ENCODE peak calls at places on chromosomes 16 and 17, in five cellular contexts. I is fibroblast of lung; H is left lung; S is GM23248; F is CD4-positive, alpha-beta T cell. P is an unnamed sample.

GRCh38 chr16:83952940-83953795 is at the start of gene OSGIN1:
- DNase-seq in I (peak), H (peak), S (peak), F (peak), P (peak)

GRCh38 chr16:16974192-16974591 is 496.6 kb downstream of the XYLT1 start:
- DNase-seq in I (no peak), H (no peak), S (no peak), F (no peak), P (no peak)

GRCh38 chr16:71229344-71229743 is 1.2 kb downstream of the HYDIN start:
- DNase-seq in I (no peak), H (no peak), S (no peak), F (no peak), P (no peak)

GRCh38 chr16:58186176-58186944 is 11.5 kb downstream of the CSNK2A2 start:
- DNase-seq in I (no peak), H (no peak), S (no peak), F (no peak), P (no peak)

GRCh38 chr16:79261461-79261860 is 339.1 kb downstream of the MAF start:
- DNase-seq in I (no peak), H (peak), S (no peak), F (peak), P (no peak)

GRCh38 chr16:11968577-11968976 is 3.6 kb downstream of the TNFRSF17 start:
- DNase-seq in I (no peak), H (no peak), S (no peak), F (no peak), P (no peak)

GRCh38 chr17:48328457-48328856 is 101.6 kb downstream of the SKAP1 start:
- DNase-seq in I (no peak), H (no peak), S (no peak), F (no peak), P (no peak)

GRCh38 chr17:2867441-2868424 is 71.5 kb downstream of the RAP1GAP2 start:
- DNase-seq in I (peak), H (peak), S (peak), F (no peak), P (peak)

GRCh38 chr16:2482181-2483107 is 7.5 kb downstream of the TBC1D24 start:
- DNase-seq in I (peak), H (no peak), S (peak), F (no peak), P (no peak)

GRCh38 chr17:65278050-65278819 is 141.1 kb downstream of the RGS9 start:
- DNase-seq in I (peak), H (no peak), S (peak), F (no peak), P (peak)

GRCh38 chr17:64063766-64064224 is 43.4 kb upstream of the ICAM2 start:
- DNase-seq in I (peak), H (peak), S (peak), F (peak), P (no peak)

GRCh38 chr17:76879691-76880090 is 11.5 kb downstream of the MGAT5B start:
- DNase-seq in I (peak), H (no peak), S (no peak), F (no peak), P (no peak)

GRCh38 chr16:82756283-82756599 is 129.5 kb downstream of the CDH13 start:
- DNase-seq in I (peak), H (no peak), S (no peak), F (no peak), P (no peak)

GRCh38 chr17:59501690-59502089 is 63.7 kb upstream of the DHX40 start:
- DNase-seq in I (no peak), H (no peak), S (no peak), F (no peak), P (no peak)

GRCh38 chr17:55432358-55433028 is 10.9 kb upstream of the MMD start:
- DNase-seq in I (peak), H (no peak), S (peak), F (no peak), P (no peak)

GRCh38 chr16:67842509-67843342 is 606 bp downstream of the THAP11 start:
- DNase-seq in I (peak), H (peak), S (peak), F (peak), P (peak)

DNA sequence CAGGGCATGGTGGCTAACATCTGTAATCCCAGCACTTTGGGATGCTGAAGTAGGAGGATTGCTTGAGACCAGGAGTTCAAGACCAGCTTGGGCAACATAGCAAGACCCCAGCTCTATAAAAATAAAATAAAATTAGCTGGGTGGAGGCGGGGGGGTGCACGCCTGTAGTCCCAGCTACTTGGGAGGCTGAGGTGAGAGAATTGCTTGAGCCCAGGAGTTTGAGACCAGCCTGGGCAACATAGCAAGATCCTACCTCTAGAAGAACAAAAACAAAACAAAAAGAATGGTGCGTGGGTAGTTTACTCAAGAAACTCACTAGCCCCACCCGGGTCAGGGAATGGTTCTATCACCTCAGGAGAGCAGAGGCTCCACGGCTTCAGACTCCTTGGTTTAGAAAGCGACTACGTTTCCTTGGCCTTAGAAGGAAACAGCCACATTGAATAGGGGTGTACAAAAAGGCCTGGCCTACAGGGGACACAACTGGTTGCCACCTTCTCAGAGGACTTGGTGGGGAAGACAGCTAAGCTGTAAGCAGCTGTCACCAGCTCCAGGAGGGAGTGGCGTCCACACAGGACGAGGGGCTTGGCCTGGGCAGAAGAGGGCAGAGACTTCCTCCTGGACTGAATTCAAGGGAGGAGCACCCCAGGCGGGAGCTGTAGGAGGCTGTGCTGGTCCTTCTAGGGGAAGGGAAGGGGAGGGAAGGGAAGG is 717 bp downstream of the TK1 start:
- DNase-seq in I (no peak), H (peak), S (peak), F (no peak), P (no peak)
- H3K27ac ChIP-seq in I (no peak), H (peak), S (no peak), F (no peak), P (peak)

GRCh38 chr17:61326330-61326729 is 73.3 kb upstream of the TBX2 start:
- DNase-seq in I (no peak), H (no peak), S (peak), F (no peak), P (no peak)
- H3K27ac ChIP-seq in I (peak), H (no peak), S (peak), F (no peak), P (no peak)

GRCh38 chr17:81470944-81471803 is 41.4 kb downstream of the ACTG1 start:
- DNase-seq in I (peak), H (no peak), S (peak), F (no peak), P (no peak)

GRCh38 chr17:81468765-81469121 is 43.9 kb downstream of the ACTG1 start:
- DNase-seq in I (no peak), H (no peak), S (no peak), F (no peak), P (no peak)

GRCh38 chr17:81470270-81470943 is 42.2 kb downstream of the ACTG1 start:
- DNase-seq in I (no peak), H (no peak), S (no peak), F (no peak), P (no peak)

GRCh38 chr17:81468111-81468764 is 44.4 kb downstream of the ACTG1 start:
- DNase-seq in I (no peak), H (no peak), S (no peak), F (no peak), P (no peak)

DNA sequence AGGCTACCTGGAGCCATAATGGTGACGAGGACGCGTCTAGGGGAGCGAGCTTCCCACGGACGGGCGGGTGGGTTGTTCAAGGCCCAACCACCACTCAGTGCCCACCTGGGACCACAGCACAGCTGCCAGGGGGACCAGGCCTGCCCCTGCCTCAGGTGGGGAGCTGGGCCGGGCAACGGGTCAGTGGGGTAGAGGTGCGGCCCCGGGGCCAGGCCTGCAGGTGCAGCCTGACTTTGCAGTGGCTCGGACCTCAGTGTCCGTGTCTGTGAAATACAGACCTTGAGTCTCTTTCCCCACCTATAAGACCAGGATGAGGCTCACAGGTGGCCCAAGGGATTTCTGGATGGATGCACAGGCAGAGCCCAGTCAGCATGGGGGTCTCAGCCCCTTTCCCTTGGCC is 43.3 kb downstream of the ACTG1 start:
- DNase-seq in I (no peak), H (no peak), S (no peak), F (no peak), P (no peak)
- H3K27ac ChIP-seq in I (no peak), H (no peak), S (no peak), F (no peak), P (no peak)

GRCh38 chr17:57984226-57984890 is 3.7 kb downstream of the VEZF1 start:
- DNase-seq in I (peak), H (no peak), S (no peak), F (no peak), P (no peak)

GRCh38 chr17:57984936-57985674 is 2.9 kb downstream of the VEZF1 start:
- DNase-seq in I (peak), H (no peak), S (peak), F (no peak), P (no peak)

GRCh38 chr17:57985675-57985974 is 2.4 kb downstream of the VEZF1 start:
- DNase-seq in I (peak), H (no peak), S (peak), F (no peak), P (peak)

GRCh38 chr17:57982452-57983170 is 5.4 kb downstream of the VEZF1 start:
- DNase-seq in I (no peak), H (no peak), S (no peak), F (no peak), P (no peak)

GRCh38 chr17:57983446-57983845 is 4.6 kb downstream of the VEZF1 start:
- DNase-seq in I (no peak), H (no peak), S (no peak), F (no peak), P (no peak)
- H3K27ac ChIP-seq in I (no peak), H (peak), S (no peak), F (no peak), P (no peak)

GRCh38 chr17:79020631-79021301 is 3.2 kb upstream of the C1QTNF1 start:
- DNase-seq in I (no peak), H (no peak), S (peak), F (no peak), P (no peak)

GRCh38 chr17:79023886-79024771 is at the start of gene C1QTNF1:
- DNase-seq in I (no peak), H (peak), S (peak), F (peak), P (peak)

GRCh38 chr17:79022507-79022991 is 1.4 kb upstream of the C1QTNF1 start:
- DNase-seq in I (no peak), H (no peak), S (no peak), F (no peak), P (no peak)

GRCh38 chr17:79024901-79025737 is 1.1 kb downstream of the C1QTNF1 start:
- DNase-seq in I (no peak), H (no peak), S (peak), F (no peak), P (no peak)

DNA sequence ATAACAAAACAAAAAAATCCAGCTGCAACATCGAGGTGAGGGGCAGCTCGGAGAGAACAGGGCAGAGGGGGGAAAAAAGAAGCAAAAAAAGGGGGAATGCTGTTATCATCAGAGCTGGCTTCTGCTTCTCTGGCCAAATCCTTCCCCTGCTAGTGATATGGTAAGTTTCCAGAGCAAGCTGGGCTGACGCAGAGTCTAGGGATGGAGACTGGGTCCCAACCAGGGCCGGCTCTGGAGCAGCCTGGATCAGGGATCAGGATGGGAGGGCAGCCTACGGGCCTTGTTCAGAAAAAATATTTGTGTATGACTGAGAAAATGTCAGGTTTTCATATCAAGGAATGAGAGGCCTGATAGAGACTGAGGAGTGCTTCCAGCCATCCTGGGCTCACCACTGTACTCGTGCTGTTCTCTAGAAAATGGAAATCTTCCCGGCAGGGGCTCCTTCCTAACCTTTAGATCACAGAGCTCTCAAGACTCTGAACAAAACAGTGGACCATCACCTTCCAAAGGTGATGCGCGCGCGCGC is 726 bp upstream of the C1QTNF1 start:
- DNase-seq in I (no peak), H (no peak), S (no peak), F (no peak), P (no peak)
- H3K27ac ChIP-seq in I (no peak), H (no peak), S (no peak), F (no peak), P (no peak)

GRCh38 chr17:10797848-10798328 is 6.0 kb downstream of the TMEM238L start:
- DNase-seq in I (no peak), H (no peak), S (no peak), F (no peak), P (no peak)
- H3K27ac ChIP-seq in I (no peak), H (no peak), S (no peak), F (no peak), P (no peak)

P was measured in RWPE1.